ENCODE peak calls at places on chromosome 21, in four cellular contexts. G is HepG2, J is K562, P is H1. D is an unnamed sample.

GRCh38 chr21:18951291-18952038 is 547.9 kb upstream of the TMPRSS15 start:
- DNase-seq in G (no peak), J (no peak), P (peak), D (no peak)

GRCh38 chr21:44368711-44369446 is 15.5 kb downstream of the TRPM2 start:
- DNase-seq in G (no peak), J (peak), P (peak), D (no peak)

GRCh38 chr21:42593007-42593814 is 60.2 kb upstream of the PDE9A start:
- DNase-seq in G (peak), J (peak), P (peak), D (peak)

GRCh38 chr21:30769724-30770431 is 14.7 kb upstream of the KRTAP21-1 start:
- DNase-seq in G (no peak), J (no peak), P (no peak), D (no peak)

GRCh38 chr21:44450402-44450801 is 4.9 kb upstream of the LRRC3 start:
- DNase-seq in G (no peak), J (no peak), P (no peak), D (no peak)

GRCh38 chr21:29208666-29209059 is 78.2 kb downstream of the MAP3K7CL start:
- DNase-seq in G (no peak), J (no peak), P (no peak), D (no peak)

GRCh38 chr21:33670076-33670475 is 27.8 kb downstream of the ITSN1 start:
- DNase-seq in G (no peak), J (no peak), P (no peak), D (no peak)

GRCh38 chr21:42847726-42848125 is 31.6 kb downstream of the WDR4 start:
- DNase-seq in G (no peak), J (no peak), P (no peak), D (no peak)

GRCh38 chr21:42640486-42640885 is 12.9 kb upstream of the PDE9A start:
- DNase-seq in G (no peak), J (no peak), P (no peak), D (no peak)

GRCh38 chr21:29645666-29646553 is 293.9 kb downstream of the GRIK1 start:
- DNase-seq in G (no peak), J (no peak), P (no peak), D (no peak)

GRCh38 chr21:33383056-33383888 is 19.9 kb upstream of the IFNGR2 start:
- DNase-seq in G (peak), J (peak), P (no peak), D (peak)

GRCh38 chr21:42556476-42556875 is 42.8 kb downstream of the SLC37A1 start:
- DNase-seq in G (no peak), J (no peak), P (no peak), D (no peak)

GRCh38 chr21:15455819-15456462 is 273.8 kb upstream of the USP25 start:
- DNase-seq in G (peak), J (no peak), P (no peak), D (no peak)

GRCh38 chr21:16570196-16570595 is 840.4 kb downstream of the USP25 start:
- DNase-seq in G (no peak), J (no peak), P (no peak), D (no peak)

GRCh38 chr21:14888202-14888601 is 176.6 kb downstream of the NRIP1 start:
- DNase-seq in G (no peak), J (no peak), P (no peak), D (no peak)

GRCh38 chr21:25501996-25502665 is 105.2 kb downstream of the MRPL39 start:
- DNase-seq in G (no peak), J (no peak), P (no peak), D (no peak)

GRCh38 chr21:44734841-44735240 is 23.5 kb upstream of the TSPEAR start:
- DNase-seq in G (no peak), J (no peak), P (peak), D (no peak)

GRCh38 chr21:38384675-38385074 is 113.6 kb downstream of the ERG start:
- DNase-seq in G (no peak), J (no peak), P (no peak), D (no peak)

GRCh38 chr21:42562258-42562657 is 48.6 kb downstream of the SLC37A1 start:
- DNase-seq in G (peak), J (no peak), P (no peak), D (no peak)

GRCh38 chr21:42125571-42126544 is 54.7 kb downstream of the UMODL1 start:
- DNase-seq in G (peak), J (peak), P (no peak), D (no peak)

GRCh38 chr21:42835611-42836401 is 43.5 kb downstream of the WDR4 start:
- DNase-seq in G (no peak), J (no peak), P (peak), D (no peak)

GRCh38 chr21:38171723-38172344 is 85.0 kb upstream of the KCNJ15 start:
- DNase-seq in G (no peak), J (no peak), P (peak), D (no peak)

GRCh38 chr21:25103500-25104207 is 503.6 kb downstream of the MRPL39 start:
- DNase-seq in G (no peak), J (no peak), P (no peak), D (no peak)

GRCh38 chr21:43323244-43324005 is 103.5 kb downstream of the SIK1 start:
- DNase-seq in G (no peak), J (no peak), P (no peak), D (no peak)

GRCh38 chr21:25350056-25350455 is 257.2 kb downstream of the MRPL39 start:
- DNase-seq in G (no peak), J (peak), P (peak), D (no peak)

GRCh38 chr21:42032266-42032665 is 22.1 kb upstream of the ZBTB21 start:
- DNase-seq in G (no peak), J (no peak), P (no peak), D (no peak)

GRCh38 chr21:38273745-38274544 is 17.2 kb downstream of the KCNJ15 start:
- DNase-seq in G (no peak), J (no peak), P (no peak), D (no peak)

DNA sequence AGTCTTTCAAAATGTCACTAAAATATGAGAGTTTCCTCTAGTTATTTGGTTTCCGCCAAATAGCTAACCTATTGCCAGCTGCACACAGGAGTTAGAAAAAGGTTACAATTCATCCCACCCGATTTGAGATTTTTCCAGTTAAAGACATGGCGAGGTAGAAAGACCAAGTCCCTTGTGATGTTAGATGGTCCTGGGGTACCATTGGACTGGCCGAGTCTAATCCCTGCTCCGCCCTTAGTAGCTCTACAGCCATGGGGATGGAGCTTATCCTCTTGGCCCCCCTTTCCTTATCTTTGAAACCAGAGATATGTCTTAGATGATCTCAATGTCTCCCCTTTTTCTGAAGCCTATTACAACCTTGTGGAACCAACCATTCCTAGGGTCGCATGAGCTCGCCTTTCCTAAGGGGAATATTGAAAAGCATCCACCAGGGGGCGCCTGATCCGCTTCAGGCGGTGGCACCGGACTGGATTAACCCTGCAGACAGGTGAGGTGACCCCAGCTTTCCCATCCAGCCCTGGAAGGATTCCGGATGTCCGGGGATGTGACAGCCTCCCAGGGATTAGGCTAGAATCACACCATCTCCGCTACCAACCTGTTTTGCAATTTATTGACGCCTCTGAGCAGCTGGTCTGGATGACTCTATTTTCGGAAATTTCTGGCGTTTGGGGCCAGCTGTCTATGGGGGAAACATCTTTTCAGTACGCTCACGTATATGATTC is 68.3 kb upstream of the SIM2 start:
- DNase-seq in G (peak), J (peak), P (peak), D (peak)
- TF ChIP-seq FOSL1 in G (no peak), J (no peak), P (no peak), D (no peak)

DNA sequence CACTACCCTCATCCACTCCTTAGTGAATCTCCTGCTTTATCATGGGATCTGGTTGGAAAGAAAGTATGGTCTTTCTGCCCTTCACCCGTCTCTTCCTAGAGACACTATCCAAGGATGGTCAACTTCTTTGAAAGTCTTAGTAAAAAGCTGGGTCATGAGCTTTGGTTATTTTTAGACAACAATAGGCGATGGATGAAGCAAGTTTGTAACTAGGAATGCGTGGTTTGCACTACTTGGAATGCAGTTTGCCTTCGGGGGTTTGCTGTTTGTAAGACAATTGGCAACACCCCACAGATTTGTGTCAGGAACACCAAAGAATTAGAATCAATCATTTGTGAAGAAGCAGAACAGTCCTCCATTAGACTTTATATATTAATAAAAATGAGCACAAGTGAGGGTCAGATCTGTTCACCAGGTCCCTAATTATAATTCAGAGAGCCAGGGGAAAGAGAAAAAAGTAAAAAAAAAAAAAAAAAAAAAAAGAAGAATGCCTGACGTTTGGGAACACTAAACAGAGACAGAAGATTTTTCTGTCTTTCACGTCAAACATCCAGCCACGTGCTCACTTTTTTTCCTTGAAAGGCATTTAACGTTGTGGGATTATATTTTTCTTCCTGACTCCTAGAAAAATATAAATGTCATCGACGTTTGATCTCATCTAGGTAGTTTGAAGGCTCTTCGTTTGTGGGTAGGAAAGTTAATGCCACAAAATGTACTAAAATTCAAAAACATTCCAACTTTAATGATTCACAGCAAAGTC is 60.7 kb upstream of the BTG3 start:
- DNase-seq in G (no peak), J (no peak), P (no peak), D (no peak)
- TF ChIP-seq POLR2AphosphoS5 in G (no peak), J (no peak), P (no peak), D (no peak)

GRCh38 chr21:35284199-35284598 is 235.1 kb upstream of the RUNX1 start:
- DNase-seq in G (no peak), J (no peak), P (no peak), D (no peak)

GRCh38 chr21:35288238-35288637 is 239.1 kb upstream of the RUNX1 start:
- DNase-seq in G (no peak), J (no peak), P (no peak), D (no peak)

GRCh38 chr21:35281946-35282345 is 232.8 kb upstream of the RUNX1 start:
- DNase-seq in G (no peak), J (no peak), P (no peak), D (no peak)

GRCh38 chr21:35280221-35280620 is 231.1 kb upstream of the RUNX1 start:
- DNase-seq in G (no peak), J (no peak), P (no peak), D (no peak)

GRCh38 chr21:35282944-35283343 is 233.8 kb upstream of the RUNX1 start:
- DNase-seq in G (no peak), J (no peak), P (no peak), D (no peak)
- TF ChIP-seq FOSL1 in G (no peak), J (peak), P (no peak), D (no peak)

GRCh38 chr21:32130031-32130891 is 148.6 kb downstream of the MIS18A start:
- DNase-seq in G (no peak), J (peak), P (no peak), D (no peak)

GRCh38 chr21:32132911-32133310 is 145.9 kb downstream of the MIS18A start:
- DNase-seq in G (no peak), J (no peak), P (peak), D (no peak)

GRCh38 chr21:32131960-32132359 is 146.9 kb downstream of the MIS18A start:
- DNase-seq in G (peak), J (peak), P (peak), D (no peak)

GRCh38 chr21:32132409-32132808 is 146.4 kb downstream of the MIS18A start:
- DNase-seq in G (no peak), J (no peak), P (no peak), D (no peak)

DNA sequence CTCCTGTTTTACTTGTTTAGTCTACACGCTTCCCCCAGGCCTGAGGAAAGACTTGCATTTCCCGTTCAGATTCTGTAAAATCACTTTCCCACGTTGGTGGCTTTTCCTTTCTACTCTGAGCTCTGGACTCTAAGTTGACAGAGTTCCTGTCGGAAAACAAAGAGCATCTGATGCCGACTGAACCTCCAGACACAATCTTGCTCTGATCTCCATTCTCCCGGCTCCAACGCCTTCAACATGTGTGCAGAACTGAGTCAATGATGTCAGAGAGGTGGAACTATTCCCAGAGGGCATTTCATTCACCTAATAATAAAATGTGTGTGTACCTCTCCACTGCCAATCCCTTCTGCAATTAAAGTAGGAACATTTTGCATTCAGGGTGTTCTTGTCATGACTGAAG is 147.7 kb downstream of the MIS18A start:
- DNase-seq in G (peak), J (no peak), P (peak), D (no peak)
- TF ChIP-seq POLR2AphosphoS5 in G (no peak), J (no peak), P (no peak), D (no peak)

GRCh38 chr21:40575983-40576382 is 271.0 kb downstream of the DSCAM start:
- DNase-seq in G (no peak), J (no peak), P (no peak), D (no peak)
- TF ChIP-seq FOSL1 in G (no peak), J (no peak), P (no peak), D (no peak)

GRCh38 chr21:27454234-27454633 is 487.3 kb upstream of the ADAMTS5 start:
- DNase-seq in G (no peak), J (no peak), P (no peak), D (no peak)

GRCh38 chr21:27450216-27450615 is 483.3 kb upstream of the ADAMTS5 start:
- DNase-seq in G (no peak), J (no peak), P (no peak), D (no peak)

GRCh38 chr21:27451116-27451515 is 484.2 kb upstream of the ADAMTS5 start:
- DNase-seq in G (no peak), J (no peak), P (no peak), D (no peak)

DNA sequence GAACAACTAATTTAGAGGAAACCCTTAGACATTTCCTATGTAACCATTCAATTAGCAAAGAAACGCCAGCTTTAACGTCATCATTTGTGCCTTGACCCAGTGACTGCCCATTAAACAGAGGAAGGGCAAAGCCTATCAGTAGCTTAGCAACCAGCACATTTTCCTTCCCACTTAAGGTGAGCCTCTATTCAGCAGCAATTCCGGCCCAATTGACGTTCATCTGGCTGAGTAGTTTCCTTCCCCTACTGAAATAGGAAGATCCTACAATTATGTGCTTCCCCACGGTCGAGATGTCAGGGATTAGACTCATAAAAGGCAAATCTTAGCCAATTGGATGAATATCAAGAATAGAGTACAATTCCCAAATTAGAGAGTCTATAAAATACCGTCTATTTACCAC is 482.1 kb upstream of the ADAMTS5 start:
- DNase-seq in G (no peak), J (no peak), P (no peak), D (no peak)
- TF ChIP-seq POLR2AphosphoS5 in G (no peak), J (no peak), P (no peak), D (no peak)

DNA sequence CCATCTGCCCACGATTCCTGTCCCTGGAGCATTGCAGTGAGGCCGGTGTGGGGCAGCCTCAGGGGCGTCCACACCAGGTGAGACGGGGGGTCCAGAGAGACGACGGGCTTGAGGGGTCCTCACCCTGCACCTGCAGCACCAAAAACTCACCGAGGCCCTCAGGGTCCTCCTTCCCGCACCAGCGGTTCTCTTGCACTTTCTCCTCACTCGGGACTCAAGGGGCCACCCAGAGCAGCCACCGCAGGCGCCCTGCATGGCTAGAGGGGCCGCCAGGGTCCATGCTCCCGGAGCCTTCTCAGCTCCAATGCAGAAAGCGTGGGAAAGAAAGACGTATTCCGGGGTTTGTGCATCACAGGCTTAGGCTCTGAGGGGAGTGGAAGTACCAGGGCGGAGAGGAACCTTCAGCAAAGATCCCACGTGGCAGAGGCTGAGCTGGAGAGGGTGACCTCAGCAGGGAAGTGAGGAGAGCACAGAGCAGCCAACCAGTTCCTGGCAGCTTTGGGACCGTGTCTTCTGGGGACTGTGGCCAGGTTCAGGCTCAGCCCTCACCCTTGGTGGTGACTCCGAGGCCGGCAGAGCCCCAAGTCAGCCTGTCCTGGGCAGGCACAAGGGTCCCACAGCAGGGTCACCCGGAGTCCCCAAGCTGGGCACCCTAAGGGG is 19.5 kb upstream of the COL6A2 start:
- DNase-seq in G (no peak), J (no peak), P (no peak), D (no peak)
- TF ChIP-seq FOSL1 in G (no peak), J (no peak), P (no peak), D (no peak)

D was measured in HCT116.